ENCODE peak calls at places on chromosomes 16 and 17, in four cellular contexts. One of them, this sample, is unnamed.

GRCh38 chr16:73058221-73058615 is 10.3 kb upstream of the ZFHX3 start:
- DNase-seq in endothelial cell of umbilical vein: peak; percentile 45
- DNase-seq in MM.1S: peak; percentile 49
- DNase-seq in fibroblast of lung: peak; percentile 36
- DNase-seq in this sample: no peak

GRCh38 chr17:40432864-40433528 is 10.3 kb upstream of the IGFBP4 start:
- DNase-seq in MM.1S: no peak
- DNase-seq in fibroblast of lung: peak; percentile 81
- DNase-seq in endothelial cell of umbilical vein: no peak
- DNase-seq in this sample: peak; percentile 70

GRCh38 chr17:2695961-2696760 is 15.4 kb downstream of the CLUH start:
- DNase-seq in fibroblast of lung: no peak
- DNase-seq in endothelial cell of umbilical vein: no peak
- DNase-seq in MM.1S: no peak
- DNase-seq in this sample: no peak

GRCh38 chr17:7867881-7868329 is 10.1 kb downstream of the CYB5D1 start:
- DNase-seq in MM.1S: no peak
- DNase-seq in fibroblast of lung: no peak
- DNase-seq in endothelial cell of umbilical vein: no peak
- DNase-seq in this sample: no peak

GRCh38 chr16:49661465-49662187 is 194.3 kb downstream of the ZNF423 start:
- DNase-seq in MM.1S: no peak
- DNase-seq in fibroblast of lung: peak; percentile 62
- DNase-seq in endothelial cell of umbilical vein: no peak
- DNase-seq in this sample: peak; percentile 55

GRCh38 chr17:4241535-4241934 is 22.2 kb downstream of the ANKFY1 start:
- DNase-seq in MM.1S: no peak
- DNase-seq in endothelial cell of umbilical vein: no peak
- DNase-seq in fibroblast of lung: no peak
- DNase-seq in this sample: no peak

GRCh38 chr17:76441681-76442340 is 11.1 kb downstream of the UBE2O start:
- DNase-seq in fibroblast of lung: no peak
- DNase-seq in endothelial cell of umbilical vein: no peak
- DNase-seq in MM.1S: no peak
- DNase-seq in this sample: no peak

GRCh38 chr16:87153326-87153725 is 163.9 kb downstream of the C16orf95 start:
- DNase-seq in fibroblast of lung: no peak
- DNase-seq in endothelial cell of umbilical vein: no peak
- DNase-seq in MM.1S: no peak
- DNase-seq in this sample: no peak

GRCh38 chr16:81774348-81774747 is 4.7 kb upstream of the PLCG2 start:
- DNase-seq in MM.1S: no peak
- DNase-seq in endothelial cell of umbilical vein: peak; percentile 43
- DNase-seq in fibroblast of lung: no peak
- DNase-seq in this sample: no peak

GRCh38 chr17:61331886-61332285 is 67.8 kb upstream of the TBX2 start:
- DNase-seq in endothelial cell of umbilical vein: no peak
- DNase-seq in fibroblast of lung: no peak
- DNase-seq in MM.1S: no peak
- DNase-seq in this sample: no peak

GRCh38 chr16:76819517-76819916 is 371.5 kb upstream of the MON1B start:
- DNase-seq in endothelial cell of umbilical vein: no peak
- DNase-seq in MM.1S: no peak
- DNase-seq in fibroblast of lung: no peak
- DNase-seq in this sample: no peak

GRCh38 chr17:40341808-40342574 is 22.5 kb downstream of the GJD3 start:
- DNase-seq in fibroblast of lung: peak; percentile 70
- DNase-seq in MM.1S: no peak
- DNase-seq in endothelial cell of umbilical vein: peak; percentile 60
- DNase-seq in this sample: peak; percentile 55

GRCh38 chr16:30382398-30383015 is at the start of gene SEPTIN1:
- DNase-seq in MM.1S: peak; percentile 76
- DNase-seq in fibroblast of lung: no peak
- DNase-seq in endothelial cell of umbilical vein: no peak
- DNase-seq in this sample: no peak

GRCh38 chr16:67242138-67242730 is 5.0 kb downstream of the FHOD1 start:
- DNase-seq in fibroblast of lung: no peak
- DNase-seq in MM.1S: no peak
- DNase-seq in endothelial cell of umbilical vein: no peak
- DNase-seq in this sample: no peak

GRCh38 chr16:57635266-57636097 is 7.1 kb downstream of the ADGRG1 start:
- DNase-seq in endothelial cell of umbilical vein: no peak
- DNase-seq in fibroblast of lung: no peak
- DNase-seq in MM.1S: no peak
- DNase-seq in this sample: no peak

GRCh38 chr16:72666267-72666666 is 381.7 kb downstream of the ZFHX3 start:
- DNase-seq in endothelial cell of umbilical vein: no peak
- DNase-seq in fibroblast of lung: no peak
- DNase-seq in MM.1S: no peak
- DNase-seq in this sample: no peak

GRCh38 chr17:42853597-42853967 is 2.6 kb downstream of the AOC3 start:
- DNase-seq in fibroblast of lung: no peak
- DNase-seq in endothelial cell of umbilical vein: no peak
- DNase-seq in MM.1S: peak; percentile 87
- DNase-seq in this sample: no peak

GRCh38 chr16:57959804-57960203 is 11.1 kb downstream of the CNGB1 start:
- DNase-seq in fibroblast of lung: no peak
- DNase-seq in endothelial cell of umbilical vein: no peak
- DNase-seq in MM.1S: no peak
- DNase-seq in this sample: no peak

GRCh38 chr17:36817483-36818048 is 119.7 kb upstream of the LHX1 start:
- DNase-seq in endothelial cell of umbilical vein: no peak
- DNase-seq in fibroblast of lung: no peak
- DNase-seq in MM.1S: peak; percentile 23
- DNase-seq in this sample: no peak

GRCh38 chr17:66114609-66115008 is 77.3 kb downstream of the CEP112 start:
- DNase-seq in MM.1S: no peak
- DNase-seq in fibroblast of lung: no peak
- DNase-seq in endothelial cell of umbilical vein: no peak
- DNase-seq in this sample: no peak

GRCh38 chr17:49407981-49408501 is 6.6 kb downstream of the PHB1 start:
- DNase-seq in MM.1S: peak; percentile 81
- DNase-seq in fibroblast of lung: peak; percentile 43
- DNase-seq in endothelial cell of umbilical vein: peak; percentile 65
- DNase-seq in this sample: peak; percentile 17

GRCh38 chr16:68355447-68356248 is 44.8 kb downstream of the PRMT7 start:
- DNase-seq in fibroblast of lung: no peak
- DNase-seq in MM.1S: no peak
- DNase-seq in endothelial cell of umbilical vein: no peak
- DNase-seq in this sample: no peak

GRCh38 chr16:56493815-56494214 is 26.0 kb downstream of the BBS2 start:
- DNase-seq in fibroblast of lung: no peak
- DNase-seq in MM.1S: no peak
- DNase-seq in endothelial cell of umbilical vein: no peak
- DNase-seq in this sample: no peak

GRCh38 chr17:33375783-33376182 is 82.7 kb upstream of the ASIC2 start:
- DNase-seq in endothelial cell of umbilical vein: no peak
- DNase-seq in fibroblast of lung: no peak
- DNase-seq in MM.1S: no peak
- DNase-seq in this sample: no peak

GRCh38 chr16:30951785-30952184 is 2.9 kb downstream of the ORAI3 start:
- DNase-seq in fibroblast of lung: peak; percentile 56
- DNase-seq in endothelial cell of umbilical vein: peak; percentile 67
- DNase-seq in MM.1S: no peak
- DNase-seq in this sample: peak; percentile 48

GRCh38 chr16:83574388-83574787 is 233.4 kb upstream of the HSBP1 start:
- DNase-seq in MM.1S: no peak
- DNase-seq in endothelial cell of umbilical vein: no peak
- DNase-seq in fibroblast of lung: peak; percentile 87
- DNase-seq in this sample: peak; percentile 86

GRCh38 chr17:8900626-8901585 is 33.4 kb upstream of the PIK3R6 start:
- DNase-seq in MM.1S: no peak
- DNase-seq in endothelial cell of umbilical vein: no peak
- DNase-seq in fibroblast of lung: no peak
- DNase-seq in this sample: no peak

GRCh38 chr17:63189082-63189481 is 223.0 kb downstream of the TANC2 start:
- DNase-seq in endothelial cell of umbilical vein: no peak
- DNase-seq in fibroblast of lung: peak; percentile 77
- DNase-seq in MM.1S: no peak
- DNase-seq in this sample: peak; percentile 74

GRCh38 chr16:3745751-3746355 is 28.5 kb upstream of the TRAP1 start:
- DNase-seq in endothelial cell of umbilical vein: peak; percentile 13
- DNase-seq in MM.1S: no peak
- DNase-seq in fibroblast of lung: peak; percentile 80
- DNase-seq in this sample: peak; percentile 73

GRCh38 chr16:79658301-79659001 is 57.9 kb upstream of the MAF start:
- DNase-seq in MM.1S: no peak
- DNase-seq in fibroblast of lung: peak; percentile 94
- DNase-seq in endothelial cell of umbilical vein: no peak
- DNase-seq in this sample: peak; percentile 92

GRCh38 chr17:44086364-44087311 is 16.1 kb downstream of the G6PC3 start:
- DNase-seq in MM.1S: no peak
- DNase-seq in endothelial cell of umbilical vein: peak; percentile 50
- DNase-seq in fibroblast of lung: peak; percentile 91
- DNase-seq in this sample: peak; percentile 88

GRCh38 chr17:17061516-17061915 is 19.3 kb downstream of the MPRIP start:
- DNase-seq in fibroblast of lung: no peak
- DNase-seq in MM.1S: no peak
- DNase-seq in endothelial cell of umbilical vein: no peak
- DNase-seq in this sample: no peak

GRCh38 chr17:17060001-17060929 is 18.0 kb downstream of the MPRIP start:
- DNase-seq in endothelial cell of umbilical vein: no peak
- DNase-seq in fibroblast of lung: no peak
- DNase-seq in MM.1S: no peak
- DNase-seq in this sample: no peak

GRCh38 chr17:17058304-17058703 is 16.0 kb downstream of the MPRIP start:
- DNase-seq in fibroblast of lung: no peak
- DNase-seq in MM.1S: no peak
- DNase-seq in endothelial cell of umbilical vein: no peak
- DNase-seq in this sample: no peak

GRCh38 chr17:17060930-17061329 is 18.7 kb downstream of the MPRIP start:
- DNase-seq in endothelial cell of umbilical vein: no peak
- DNase-seq in fibroblast of lung: no peak
- DNase-seq in MM.1S: no peak
- DNase-seq in this sample: no peak

GRCh38 chr17:17059301-17059890 is 17.1 kb downstream of the MPRIP start:
- DNase-seq in endothelial cell of umbilical vein: no peak
- DNase-seq in fibroblast of lung: no peak
- DNase-seq in MM.1S: no peak
- DNase-seq in this sample: no peak
- H3K4me2 ChIP-seq in endothelial cell of umbilical vein: no peak overlapping the region
- H3K4me2 ChIP-seq in fibroblast of lung: no peak overlapping the region
- H3K4me2 ChIP-seq in MM.1S: no peak overlapping the region
- H3K4me2 ChIP-seq in this sample: no peak overlapping the region

DNA sequence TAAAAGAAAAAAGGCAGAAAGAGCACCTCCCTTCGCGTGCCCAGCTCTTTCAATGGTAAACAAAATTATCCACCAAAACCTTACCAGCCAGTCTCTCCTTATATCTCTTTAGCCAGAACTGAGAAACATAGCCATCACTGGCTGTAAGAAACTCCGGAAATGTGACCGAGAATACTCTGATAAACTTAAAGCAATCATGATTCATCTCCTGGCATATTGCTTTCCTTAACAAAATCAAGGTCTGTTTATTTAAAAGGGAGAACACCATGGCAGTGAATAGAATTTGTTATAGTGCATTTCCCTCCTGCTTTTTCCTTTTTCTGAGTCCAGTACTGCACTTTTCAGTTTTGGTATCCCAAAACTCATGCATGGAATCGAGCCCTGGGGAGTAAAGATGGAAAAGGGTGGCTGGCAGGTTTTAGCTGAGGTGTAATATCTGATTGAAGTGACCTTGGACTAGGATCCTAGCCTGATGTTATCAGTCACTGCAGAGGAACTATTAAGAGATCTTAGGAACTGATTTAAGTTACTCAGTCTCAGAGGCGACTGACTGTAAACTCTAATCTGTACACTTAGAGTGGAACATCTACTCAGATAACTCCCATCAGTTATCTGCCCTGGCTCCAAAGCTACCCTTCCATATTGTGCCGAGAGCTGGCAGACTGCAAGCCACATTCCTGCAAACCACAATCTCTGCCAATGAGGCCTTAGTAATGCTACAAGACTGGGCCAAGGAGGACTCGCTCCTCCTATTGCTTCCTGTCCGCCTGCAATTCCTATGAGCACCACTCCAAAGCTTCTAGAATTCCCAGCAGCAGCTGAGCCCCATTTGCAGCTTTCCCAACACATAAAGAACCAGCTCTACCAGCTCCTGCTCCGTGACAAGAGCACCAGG is 7.4 kb upstream of the COX10 start:
- DNase-seq in fibroblast of lung: peak; percentile 93
- DNase-seq in MM.1S: no peak
- DNase-seq in endothelial cell of umbilical vein: peak; percentile 69
- DNase-seq in this sample: peak; percentile 88
- H3K27ac ChIP-seq in fibroblast of lung: no peak overlapping the region
- H3K27ac ChIP-seq in MM.1S: no peak overlapping the region
- H3K27ac ChIP-seq in endothelial cell of umbilical vein: peak overlapping the region; percentile 61
- H3K27ac ChIP-seq in this sample: peak overlapping the region; percentile 36

GRCh38 chr16:53745753-53746258 is 41.9 kb downstream of the FTO start:
- DNase-seq in fibroblast of lung: peak; percentile 71
- DNase-seq in MM.1S: no peak
- DNase-seq in endothelial cell of umbilical vein: no peak
- DNase-seq in this sample: peak; percentile 57
- TF ChIP-seq CTCF in fibroblast of lung: no peak
- TF ChIP-seq CTCF in MM.1S: no peak
- TF ChIP-seq CTCF in endothelial cell of umbilical vein: no peak
- TF ChIP-seq CTCF in this sample: peak; percentile 9

GRCh38 chr17:83173180-83173996 is 94.0 kb downstream of the METRNL start:
- DNase-seq in MM.1S: no peak
- DNase-seq in fibroblast of lung: no peak
- DNase-seq in endothelial cell of umbilical vein: no peak
- DNase-seq in this sample: no peak

GRCh38 chr17:83173997-83174858 is 94.8 kb downstream of the METRNL start:
- DNase-seq in endothelial cell of umbilical vein: no peak
- DNase-seq in fibroblast of lung: no peak
- DNase-seq in MM.1S: no peak
- DNase-seq in this sample: no peak

GRCh38 chr17:83176272-83176955 is 97.0 kb downstream of the METRNL start:
- DNase-seq in MM.1S: no peak
- DNase-seq in endothelial cell of umbilical vein: no peak
- DNase-seq in fibroblast of lung: no peak
- DNase-seq in this sample: no peak

GRCh38 chr17:83175551-83176271 is 96.3 kb downstream of the METRNL start:
- DNase-seq in endothelial cell of umbilical vein: no peak
- DNase-seq in MM.1S: no peak
- DNase-seq in fibroblast of lung: no peak
- DNase-seq in this sample: no peak

DNA sequence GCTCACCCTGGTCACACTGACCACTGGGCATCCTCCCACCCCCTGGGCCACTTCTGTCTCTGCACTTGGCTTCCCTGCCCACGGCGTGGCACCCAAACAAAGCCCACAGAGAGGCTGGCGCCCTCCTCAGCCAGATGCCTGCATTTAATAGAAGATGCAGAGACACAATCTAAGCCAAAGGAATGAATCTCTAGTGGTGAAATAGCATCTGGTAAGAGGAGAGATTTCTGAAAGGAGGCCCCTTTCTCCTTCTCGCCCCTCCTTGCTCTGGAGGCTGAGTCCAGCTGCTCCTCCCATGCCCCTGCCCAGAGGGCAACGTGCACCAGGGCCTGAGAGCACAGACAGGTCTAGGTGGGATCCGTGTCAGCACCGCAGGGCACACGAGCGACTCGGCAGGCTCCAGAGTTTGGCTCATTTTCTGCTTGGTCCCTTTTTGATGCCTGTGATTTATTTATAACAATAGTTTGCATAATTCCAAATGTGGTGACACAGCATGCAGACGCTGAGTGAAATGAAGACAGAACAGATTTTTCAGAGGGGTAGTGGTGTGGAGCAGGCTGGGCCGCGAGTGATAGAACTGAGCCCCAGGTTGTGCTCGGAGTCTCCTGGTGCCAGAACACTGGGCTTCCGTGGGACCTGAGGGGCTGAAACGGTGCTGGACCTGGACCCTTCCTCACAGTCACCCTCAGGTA is 95.6 kb downstream of the METRNL start:
- DNase-seq in fibroblast of lung: no peak
- DNase-seq in MM.1S: no peak
- DNase-seq in endothelial cell of umbilical vein: no peak
- DNase-seq in this sample: no peak
- H3K4me2 ChIP-seq in fibroblast of lung: no peak overlapping the region
- H3K4me2 ChIP-seq in MM.1S: no peak overlapping the region
- H3K4me2 ChIP-seq in endothelial cell of umbilical vein: no peak overlapping the region
- H3K4me2 ChIP-seq in this sample: no peak overlapping the region

This sample was measured in astrocyte.